ENCODE peak calls at places on chromosomes 5 and 9, in five cellular contexts. O, V, W, F and K are unnamed samples.

GRCh38 chr5:141564216-141564692 is 54.5 kb downstream of the DIAPH1 start:
- DNase-seq in V (peak), W (peak), O (peak), F (no peak), K (no peak)

GRCh38 chr9:80076105-80076504 is 504.3 kb downstream of the TLE4 start:
- DNase-seq in V (no peak), W (no peak), F (no peak), O (no peak), K (no peak)

GRCh38 chr9:132283165-132283564 is 71.6 kb downstream of the SETX start:
- DNase-seq in V (peak), O (no peak), F (no peak), W (no peak), K (no peak)

GRCh38 chr5:136199408-136199807 is 6.4 kb upstream of the SMIM32 start:
- DNase-seq in F (no peak), O (no peak), V (no peak), W (no peak), K (no peak)

GRCh38 chr9:116899337-116900006 is 212.4 kb downstream of the TRIM32 start:
- DNase-seq in O (no peak), V (no peak), W (no peak), F (no peak), K (no peak)

GRCh38 chr5:175749591-175749990 is 91.7 kb downstream of the HRH2 start:
- DNase-seq in V (no peak), F (no peak), O (no peak), W (no peak), K (no peak)

GRCh38 chr9:18605763-18606162 is 131.8 kb downstream of the ADAMTSL1 start:
- DNase-seq in V (no peak), W (peak), O (no peak), F (peak), K (no peak)

GRCh38 chr5:84253946-84254345 is 130.7 kb downstream of the EDIL3 start:
- DNase-seq in W (no peak), V (no peak), O (no peak), F (no peak), K (no peak)

GRCh38 chr5:663436-664342 is 29.5 kb downstream of the TPPP start:
- DNase-seq in V (no peak), O (no peak), F (no peak), W (peak), K (peak)

GRCh38 chr5:122089096-122089495 is 11.0 kb upstream of the LOX start:
- DNase-seq in F (no peak), V (no peak), W (no peak), O (no peak), K (no peak)

GRCh38 chr9:88645172-88645868 is 110.3 kb downstream of the NXNL2 start:
- DNase-seq in O (no peak), V (no peak), F (no peak), W (no peak), K (no peak)